ENCODE peak calls at places on chromosomes 11 and 22, in four cellular contexts. One of them, this sample, is unnamed.

GRCh38 chr22:37259540-37260029 is 15.5 kb upstream of the RAC2 start:
- DNase-seq in stomach: no peak
- DNase-seq in WERI-Rb-1: peak; percentile 71
- DNase-seq in fibroblast of mammary gland: peak; percentile 45
- DNase-seq in this sample: no peak

GRCh38 chr22:35514366-35514765 is 26.3 kb upstream of the RASD2 start:
- DNase-seq in stomach: no peak
- DNase-seq in WERI-Rb-1: no peak
- DNase-seq in fibroblast of mammary gland: no peak
- DNase-seq in this sample: no peak

GRCh38 chr11:85483861-85484260 is 143.3 kb downstream of the DLG2 start:
- DNase-seq in stomach: no peak
- DNase-seq in WERI-Rb-1: no peak
- DNase-seq in fibroblast of mammary gland: peak; percentile 30
- DNase-seq in this sample: no peak

GRCh38 chr11:14318581-14318981 is 40.4 kb downstream of the RRAS2 start:
- DNase-seq in stomach: no peak
- DNase-seq in WERI-Rb-1: no peak
- DNase-seq in fibroblast of mammary gland: peak; percentile 21
- DNase-seq in this sample: no peak

GRCh38 chr11:104663190-104664140 is 234.8 kb downstream of the CASP12 start:
- DNase-seq in stomach: no peak
- DNase-seq in WERI-Rb-1: no peak
- DNase-seq in fibroblast of mammary gland: peak; percentile 40
- DNase-seq in this sample: no peak

GRCh38 chr11:102599642-102600261 is 25.4 kb downstream of the MMP20 start:
- DNase-seq in stomach: no peak
- DNase-seq in WERI-Rb-1: no peak
- DNase-seq in fibroblast of mammary gland: peak; percentile 97
- DNase-seq in this sample: no peak

GRCh38 chr11:33664829-33665228 is 35.8 kb downstream of the C11orf91 start:
- DNase-seq in stomach: no peak
- DNase-seq in WERI-Rb-1: no peak
- DNase-seq in fibroblast of mammary gland: no peak
- DNase-seq in this sample: no peak

GRCh38 chr22:19788661-19789225 is 28.2 kb downstream of the TBX1 start:
- DNase-seq in stomach: no peak
- DNase-seq in WERI-Rb-1: no peak
- DNase-seq in fibroblast of mammary gland: no peak
- DNase-seq in this sample: no peak

GRCh38 chr11:31246451-31247165 is 122.9 kb downstream of the DCDC1 start:
- DNase-seq in stomach: no peak
- DNase-seq in WERI-Rb-1: no peak
- DNase-seq in fibroblast of mammary gland: peak; percentile 56
- DNase-seq in this sample: no peak

GRCh38 chr22:29260601-29261315 is 7.0 kb downstream of the RHBDD3 start:
- DNase-seq in stomach: no peak
- DNase-seq in WERI-Rb-1: no peak
- DNase-seq in fibroblast of mammary gland: no peak
- DNase-seq in this sample: no peak

GRCh38 chr22:50105529-50106100 is 15.8 kb downstream of the MOV10L1 start:
- DNase-seq in stomach: no peak
- DNase-seq in WERI-Rb-1: no peak
- DNase-seq in fibroblast of mammary gland: peak; percentile 18
- DNase-seq in this sample: no peak

GRCh38 chr22:20610243-20610686 is 102.9 kb downstream of the MED15 start:
- DNase-seq in stomach: no peak
- DNase-seq in WERI-Rb-1: no peak
- DNase-seq in fibroblast of mammary gland: peak; percentile 14
- DNase-seq in this sample: peak; percentile 70

GRCh38 chr11:78380615-78381029 is 37.0 kb downstream of the GAB2 start:
- DNase-seq in stomach: no peak
- DNase-seq in WERI-Rb-1: no peak
- DNase-seq in fibroblast of mammary gland: peak; percentile 41
- DNase-seq in this sample: no peak

GRCh38 chr22:20275836-20276235 is 7.7 kb upstream of the RTN4R start:
- DNase-seq in stomach: no peak
- DNase-seq in WERI-Rb-1: no peak
- DNase-seq in fibroblast of mammary gland: no peak
- DNase-seq in this sample: no peak

GRCh38 chr11:117183724-117184349 is 5.3 kb downstream of the SIDT2 start:
- DNase-seq in stomach: peak; percentile 73
- DNase-seq in WERI-Rb-1: no peak
- DNase-seq in fibroblast of mammary gland: no peak
- DNase-seq in this sample: peak; percentile 67

GRCh38 chr11:95078526-95078925 is 11.1 kb upstream of the ENDOD1 start:
- DNase-seq in stomach: no peak
- DNase-seq in WERI-Rb-1: no peak
- DNase-seq in fibroblast of mammary gland: no peak
- DNase-seq in this sample: no peak

GRCh38 chr11:77094841-77095365 is 7.7 kb upstream of the OMP start:
- DNase-seq in stomach: no peak
- DNase-seq in WERI-Rb-1: no peak
- DNase-seq in fibroblast of mammary gland: no peak
- DNase-seq in this sample: no peak

GRCh38 chr11:43376594-43376993 is 17.9 kb downstream of the TTC17 start:
- DNase-seq in stomach: no peak
- DNase-seq in WERI-Rb-1: no peak
- DNase-seq in fibroblast of mammary gland: peak; percentile 91
- DNase-seq in this sample: no peak

GRCh38 chr11:36492724-36493304 is 17.3 kb downstream of the TRAF6 start:
- DNase-seq in stomach: no peak
- DNase-seq in WERI-Rb-1: peak; percentile 17
- DNase-seq in fibroblast of mammary gland: peak; percentile 64
- DNase-seq in this sample: no peak

GRCh38 chr22:41197808-41198585 is 7.1 kb upstream of the L3MBTL2 start:
- DNase-seq in stomach: peak; percentile 50
- DNase-seq in WERI-Rb-1: peak; percentile 70
- DNase-seq in fibroblast of mammary gland: no peak
- DNase-seq in this sample: no peak

GRCh38 chr11:74592063-74592440 is 330 bp upstream of the POLD3 start:
- DNase-seq in stomach: no peak
- DNase-seq in WERI-Rb-1: peak; percentile 15
- DNase-seq in fibroblast of mammary gland: peak; percentile 27
- DNase-seq in this sample: no peak

GRCh38 chr11:93740031-93740801 is 1.1 kb downstream of the TAF1D start:
- DNase-seq in stomach: no peak
- DNase-seq in WERI-Rb-1: peak; percentile 17
- DNase-seq in fibroblast of mammary gland: peak; percentile 39
- DNase-seq in this sample: no peak

GRCh38 chr22:39746600-39747262 is 146.8 kb downstream of the ENTHD1 start:
- DNase-seq in stomach: no peak
- DNase-seq in WERI-Rb-1: no peak
- DNase-seq in fibroblast of mammary gland: no peak
- DNase-seq in this sample: no peak

GRCh38 chr22:42714768-42715430 is 5.8 kb downstream of the A4GALT start:
- DNase-seq in stomach: no peak
- DNase-seq in WERI-Rb-1: no peak
- DNase-seq in fibroblast of mammary gland: no peak
- DNase-seq in this sample: no peak

GRCh38 chr22:30310881-30311771 is 15.6 kb downstream of the TBC1D10A start:
- DNase-seq in stomach: peak; percentile 92
- DNase-seq in WERI-Rb-1: no peak
- DNase-seq in fibroblast of mammary gland: peak; percentile 68
- DNase-seq in this sample: no peak

DNA sequence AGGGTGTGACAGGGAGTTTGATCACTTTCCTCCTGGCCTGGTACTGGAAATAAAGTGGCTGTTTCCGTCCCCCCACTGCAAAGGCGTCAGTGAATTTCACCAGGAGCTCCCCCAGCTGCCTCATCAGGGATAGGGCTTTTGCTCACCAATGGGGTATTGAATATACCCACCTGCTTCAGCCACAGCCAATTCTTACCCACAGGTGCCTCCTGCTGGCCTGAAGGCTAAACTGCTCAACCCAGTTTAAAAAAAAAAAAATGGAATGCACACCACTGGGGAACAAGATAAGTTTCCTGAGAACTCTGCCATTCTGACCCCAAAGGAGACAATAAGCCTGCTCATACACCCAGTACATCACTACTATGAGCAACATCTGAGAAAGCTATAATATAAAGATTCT is 65.3 kb upstream of the MS4A8 start:
- DNase-seq in stomach: no peak
- DNase-seq in WERI-Rb-1: peak; percentile 14
- DNase-seq in fibroblast of mammary gland: no peak
- DNase-seq in this sample: no peak
- TF ChIP-seq CTCF in stomach: no peak
- TF ChIP-seq CTCF in WERI-Rb-1: peak; percentile 57
- TF ChIP-seq CTCF in fibroblast of mammary gland: peak; percentile 14
- TF ChIP-seq CTCF in this sample: peak; percentile 55

GRCh38 chr11:7851391-7851790 is 54.6 kb upstream of the OR5P2 start:
- DNase-seq in stomach: no peak
- DNase-seq in WERI-Rb-1: no peak
- DNase-seq in fibroblast of mammary gland: no peak
- DNase-seq in this sample: no peak
- TF ChIP-seq CTCF in stomach: no peak
- TF ChIP-seq CTCF in WERI-Rb-1: peak; percentile 24
- TF ChIP-seq CTCF in fibroblast of mammary gland: no peak
- TF ChIP-seq CTCF in this sample: no peak

DNA sequence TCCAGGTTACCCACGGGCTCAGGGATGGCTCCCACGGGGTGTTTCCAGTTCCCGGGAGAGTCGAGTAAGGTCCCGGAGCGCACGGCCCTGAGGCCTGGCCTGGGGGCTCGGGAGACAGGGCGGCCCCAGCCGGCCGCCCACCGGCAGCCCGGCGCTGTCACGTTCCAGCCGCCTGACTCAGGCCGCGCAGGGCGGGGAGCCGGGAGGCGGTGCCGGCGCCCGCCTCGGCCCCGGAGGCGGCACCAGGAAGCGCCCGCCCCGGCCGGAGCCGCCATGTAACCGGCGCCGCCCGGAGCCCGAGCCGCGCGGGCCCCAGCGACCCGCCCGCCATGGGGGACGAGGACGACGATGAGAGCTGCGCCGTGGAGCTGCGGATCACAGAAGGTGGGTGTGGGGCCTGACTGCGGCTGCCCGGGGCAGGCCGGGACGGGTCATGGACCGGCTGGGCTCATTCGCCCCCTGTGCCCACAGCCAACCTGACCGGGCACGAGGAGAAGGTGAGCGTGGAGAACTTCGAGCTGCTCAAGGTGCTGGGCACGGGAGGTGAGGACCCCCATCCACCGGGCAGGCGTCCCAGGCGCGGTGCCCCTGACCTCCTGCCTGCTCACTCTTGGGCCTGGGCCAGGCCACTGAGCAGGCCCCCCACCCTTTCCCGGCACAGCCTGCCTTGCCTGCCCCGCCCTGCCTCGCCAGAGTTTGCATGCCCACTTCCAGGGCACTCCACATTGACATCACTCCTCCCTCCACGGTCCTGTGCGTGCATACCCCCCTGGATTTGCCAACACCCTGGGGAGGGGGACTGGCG is at the start of gene RPS6KA4:
- DNase-seq in stomach: peak; percentile 74
- DNase-seq in WERI-Rb-1: no peak
- DNase-seq in fibroblast of mammary gland: peak; percentile 42
- DNase-seq in this sample: no peak
- TF ChIP-seq CTCF in stomach: no peak
- TF ChIP-seq CTCF in WERI-Rb-1: no peak
- TF ChIP-seq CTCF in fibroblast of mammary gland: no peak
- TF ChIP-seq CTCF in this sample: no peak

GRCh38 chr11:115980747-115981475 is 476.7 kb upstream of the CADM1 start:
- DNase-seq in stomach: no peak
- DNase-seq in WERI-Rb-1: no peak
- DNase-seq in fibroblast of mammary gland: no peak
- DNase-seq in this sample: no peak

GRCh38 chr11:115985896-115986295 is 481.7 kb upstream of the CADM1 start:
- DNase-seq in stomach: no peak
- DNase-seq in WERI-Rb-1: no peak
- DNase-seq in fibroblast of mammary gland: no peak
- DNase-seq in this sample: no peak

GRCh38 chr11:115982666-115983065 is 478.5 kb upstream of the CADM1 start:
- DNase-seq in stomach: no peak
- DNase-seq in WERI-Rb-1: no peak
- DNase-seq in fibroblast of mammary gland: no peak
- DNase-seq in this sample: no peak

GRCh38 chr11:115981814-115982471 is 477.7 kb upstream of the CADM1 start:
- DNase-seq in stomach: no peak
- DNase-seq in WERI-Rb-1: no peak
- DNase-seq in fibroblast of mammary gland: no peak
- DNase-seq in this sample: no peak

DNA sequence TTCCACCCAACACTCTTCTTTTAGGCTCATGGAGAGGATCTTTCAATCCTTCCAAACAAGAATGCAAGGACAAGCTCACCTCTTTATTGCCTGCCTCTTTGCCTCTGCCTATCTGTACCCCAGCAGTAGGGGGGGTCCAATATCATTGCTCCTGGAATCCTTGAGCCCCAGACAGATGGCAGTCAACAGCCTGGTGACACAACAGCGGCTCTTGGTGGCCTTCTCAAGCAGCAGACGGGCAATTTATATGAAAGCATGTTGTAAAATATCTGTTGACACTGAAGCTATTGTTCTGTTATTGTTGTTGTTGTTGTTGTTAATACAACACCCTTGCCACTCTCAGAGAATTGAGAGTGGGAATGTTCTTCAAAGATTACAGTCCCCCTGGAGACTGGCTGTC is 480.0 kb upstream of the CADM1 start:
- DNase-seq in stomach: no peak
- DNase-seq in WERI-Rb-1: no peak
- DNase-seq in fibroblast of mammary gland: no peak
- DNase-seq in this sample: no peak
- TF ChIP-seq CTCF in stomach: no peak
- TF ChIP-seq CTCF in WERI-Rb-1: peak; percentile 48
- TF ChIP-seq CTCF in fibroblast of mammary gland: no peak
- TF ChIP-seq CTCF in this sample: no peak

This sample was measured in type B pancreatic cell.